ENCODE peak calls at places on chromosomes 2 and 18, in six cellular contexts. P is RWPE1, W is ELF-1, L is NAMALWA, K is KBM-7, Q is GM13976. F is an unnamed sample.
A peak's percentile ranks its signal among the peaks of the same experiment; 100 is the strongest.

GRCh38 chr2:66695211-66695735 is 260.3 kb downstream of the MEIS1 start:
- DNase-seq in P (no peak), W (no peak), L (no peak), K (no peak), Q (no peak), F (no peak)

GRCh38 chr2:128638741-128639477 is 320.2 kb upstream of the HS6ST1 start:
- DNase-seq in P (no peak), W (peak; percentile 97), L (no peak), K (no peak), Q (no peak), F (peak; percentile 13)

GRCh38 chr2:137208361-137208973 is 443.1 kb downstream of the THSD7B start:
- DNase-seq in P (no peak), W (no peak), L (no peak), K (no peak), Q (no peak), F (peak; percentile 15)

GRCh38 chr2:101190753-101191516 is 39.8 kb upstream of the TBC1D8 start:
- DNase-seq in P (no peak), W (no peak), L (no peak), K (peak; percentile 40), Q (no peak), F (no peak)

GRCh38 chr2:127864877-127865276 is 6.9 kb upstream of the POLR2D start:
- DNase-seq in P (peak; percentile 55), W (peak; percentile 41), L (peak; percentile 31), K (peak; percentile 28), Q (no peak), F (no peak)

GRCh38 chr18:11794195-11794594 is 57.0 kb upstream of the CHMP1B start:
- DNase-seq in P (no peak), W (no peak), L (no peak), K (no peak), Q (no peak), F (no peak)

GRCh38 chr2:57878573-57878910 is 168.1 kb upstream of the VRK2 start:
- DNase-seq in P (no peak), W (no peak), L (no peak), K (no peak), Q (no peak), F (no peak)

GRCh38 chr2:60414731-60415130 is 138.7 kb downstream of the BCL11A start:
- DNase-seq in P (no peak), W (no peak), L (no peak), K (no peak), Q (no peak), F (peak; percentile 20)

GRCh38 chr2:49973917-49974368 is 819.6 kb upstream of the FSHR start:
- DNase-seq in P (peak; percentile 20), W (peak; percentile 77), L (peak; percentile 77), K (no peak), Q (peak; percentile 11), F (no peak)

GRCh38 chr2:39845460-39846146 is 66.5 kb upstream of the THUMPD2 start:
- DNase-seq in P (peak; percentile 90), W (no peak), L (no peak), K (no peak), Q (no peak), F (no peak)

GRCh38 chr2:64985457-64985856 is 3.7 kb upstream of the SLC1A4 start:
- DNase-seq in P (no peak), W (no peak), L (no peak), K (no peak), Q (no peak), F (peak; percentile 86)

GRCh38 chr2:173196080-173196479 is 120.4 kb downstream of the MAP3K20 start:
- DNase-seq in P (no peak), W (peak; percentile 59), L (no peak), K (no peak), Q (no peak), F (no peak)

GRCh38 chr2:187206071-187206470 is 242.0 kb downstream of the CALCRL start:
- DNase-seq in P (no peak), W (peak; percentile 46), L (no peak), K (no peak), Q (no peak), F (peak; percentile 28)

GRCh38 chr2:100786297-100786658 is 33.7 kb upstream of the NPAS2 start:
- DNase-seq in P (peak; percentile 88), W (no peak), L (no peak), K (no peak), Q (no peak), F (peak; percentile 78)

GRCh38 chr18:56505971-56506370 is 132.4 kb downstream of the TXNL1 start:
- DNase-seq in P (no peak), W (no peak), L (no peak), K (no peak), Q (no peak), F (no peak)

GRCh38 chr2:117603569-117603968 is 210.9 kb upstream of the DDX18 start:
- DNase-seq in P (no peak), W (no peak), L (no peak), K (no peak), Q (no peak), F (no peak)

GRCh38 chr2:10883880-10884529 is 27.7 kb upstream of the KCNF1 start:
- DNase-seq in P (no peak), W (no peak), L (no peak), K (no peak), Q (no peak), F (no peak)

GRCh38 chr18:7566587-7567486 is at the start of gene PTPRM:
- DNase-seq in P (peak; percentile 68), W (peak; percentile 79), L (no peak), K (peak; percentile 66), Q (peak; percentile 83), F (peak; percentile 28)

GRCh38 chr18:55013685-55014084 is 54.4 kb upstream of the CCDC68 start:
- DNase-seq in P (no peak), W (no peak), L (no peak), K (no peak), Q (no peak), F (no peak)

GRCh38 chr18:62151068-62151771 is 35.6 kb downstream of the PIGN start:
- DNase-seq in P (no peak), W (no peak), L (no peak), K (no peak), Q (no peak), F (no peak)

GRCh38 chr2:41877114-41877513 is 170.7 kb upstream of the PKDCC start:
- DNase-seq in P (no peak), W (no peak), L (no peak), K (no peak), Q (no peak), F (no peak)

GRCh38 chr18:76412818-76413565 is 82.0 kb downstream of the ZNF516 start:
- DNase-seq in P (no peak), W (no peak), L (no peak), K (no peak), Q (no peak), F (no peak)

GRCh38 chr2:64609229-64609994 is 44.3 kb downstream of the SERTAD2 start:
- DNase-seq in P (no peak), W (peak; percentile 50), L (peak; percentile 21), K (peak; percentile 53), Q (peak; percentile 93), F (no peak)

GRCh38 chr18:7954229-7954628 is 387.1 kb downstream of the PTPRM start:
- DNase-seq in P (no peak), W (no peak), L (no peak), K (no peak), Q (no peak), F (peak; percentile 27)

GRCh38 chr2:57432528-57432927 is 614.1 kb upstream of the VRK2 start:
- DNase-seq in P (no peak), W (no peak), L (no peak), K (no peak), Q (no peak), F (no peak)

GRCh38 chr2:118668431-118669424 is 178.7 kb downstream of the EN1 start:
- DNase-seq in P (peak; percentile 75), W (peak; percentile 13), L (no peak), K (no peak), Q (no peak), F (peak; percentile 63)

GRCh38 chr2:84741182-84741822 is 139.6 kb downstream of the TRABD2A start:
- DNase-seq in P (no peak), W (peak; percentile 86), L (peak; percentile 41), K (peak; percentile 66), Q (peak; percentile 23), F (no peak)

GRCh38 chr18:23575309-23575651 is 11.0 kb downstream of the NPC1 start:
- DNase-seq in P (no peak), W (no peak), L (no peak), K (no peak), Q (no peak), F (no peak)

GRCh38 chr18:36035253-36035652 is 32.1 kb downstream of the RPRD1A start:
- DNase-seq in P (no peak), W (no peak), L (no peak), K (no peak), Q (no peak), F (peak; percentile 28)

GRCh38 chr2:127637725-127638252 is 8.2 kb upstream of the GPR17 start:
- DNase-seq in P (peak; percentile 69), W (peak; percentile 95), L (peak; percentile 46), K (peak; percentile 62), Q (no peak), F (peak; percentile 34)

GRCh38 chr2:3728104-3729054 is 25.0 kb downstream of the DCDC2C start:
- DNase-seq in P (peak; percentile 55), W (peak; percentile 63), L (peak; percentile 56), K (peak; percentile 91), Q (peak; percentile 65), F (peak; percentile 73)